ENCODE peak calls at places on chromosome 7, in six cellular contexts. K is H7; Q is mammary epithelial cell; G is CD4-positive, CD25-positive, alpha-beta regulatory T cell; P is heart left ventricle; Y is GM23338. O is an unnamed sample. For H3K36me3, the result is how much of the 10 kb centered on the place peaks cover.

GRCh38 chr7:150962743-150963399 is 15.2 kb downstream of the KCNH2 start:
- DNase-seq in K (peak), Q (no peak), G (peak), P (peak), Y (peak), O (peak)

GRCh38 chr7:16708980-16709379 is 44.6 kb upstream of the TSPAN13 start:
- DNase-seq in G (no peak), Y (peak), Q (peak), P (no peak), K (no peak), O (no peak)

GRCh38 chr7:32957326-32958045 is at the start of gene FKBP9:
- DNase-seq in Q (peak), G (no peak), Y (peak), K (peak), P (peak), O (peak)

GRCh38 chr7:42471573-42472174 is 234.7 kb upstream of the GLI3 start:
- DNase-seq in K (no peak), G (no peak), P (no peak), Y (no peak), Q (peak), O (no peak)

GRCh38 chr7:5797179-5797578 is 15.7 kb upstream of the RNF216 start:
- DNase-seq in Q (no peak), P (no peak), Y (no peak), G (no peak), K (no peak), O (no peak)

GRCh38 chr7:106979551-106980357 is 64.8 kb upstream of the PRKAR2B start:
- DNase-seq in K (peak), Q (no peak), Y (peak), P (no peak), G (no peak), O (peak)

GRCh38 chr7:114715907-114716306 is 206.0 kb upstream of the MDFIC start:
- DNase-seq in K (no peak), Y (no peak), P (no peak), G (no peak), Q (peak), O (no peak)

GRCh38 chr7:43164757-43165156 is 52.3 kb downstream of the HECW1 start:
- DNase-seq in Q (peak), P (no peak), G (no peak), Y (no peak), K (no peak), O (no peak)

GRCh38 chr7:136925049-136925448 is 56.6 kb downstream of the CHRM2 start:
- DNase-seq in K (no peak), G (no peak), P (no peak), Q (no peak), Y (no peak), O (no peak)

GRCh38 chr7:122675621-122676020 is 23.3 kb downstream of the RNF133 start:
- DNase-seq in K (no peak), P (no peak), Q (no peak), Y (peak), G (no peak), O (no peak)

GRCh38 chr7:94348142-94348541 is 46.6 kb upstream of the COL1A2 start:
- DNase-seq in P (peak), G (no peak), Q (no peak), K (no peak), Y (no peak), O (peak)

GRCh38 chr7:131521651-131522163 is 34.7 kb downstream of the PODXL start:
- DNase-seq in Y (peak), K (no peak), P (peak), Q (no peak), G (no peak), O (no peak)

GRCh38 chr7:151110941-151111645 is 24.8 kb downstream of the AGAP3 start:
- DNase-seq in P (peak), Y (peak), Q (peak), G (peak), K (peak), O (peak)

GRCh38 chr7:45606050-45606449 is 31.9 kb downstream of the ADCY1 start:
- DNase-seq in Y (no peak), Q (no peak), G (no peak), K (peak), P (no peak), O (no peak)

GRCh38 chr7:155143381-155143780 is 73.3 kb downstream of the HTR5A start:
- DNase-seq in K (no peak), G (no peak), Y (no peak), P (no peak), Q (no peak), O (no peak)

GRCh38 chr7:47153571-47153970 is 428.3 kb downstream of the TNS3 start:
- DNase-seq in G (no peak), Y (peak), K (peak), P (no peak), Q (no peak), O (no peak)

GRCh38 chr7:134865001-134865845 is 85.8 kb downstream of the CALD1 start:
- DNase-seq in Q (no peak), P (no peak), K (peak), G (no peak), Y (peak), O (no peak)

GRCh38 chr7:70047891-70048448 is 449.7 kb downstream of the AUTS2 start:
- DNase-seq in P (no peak), Q (no peak), Y (peak), G (no peak), K (peak), O (no peak)

GRCh38 chr7:40213856-40214255 is 79.1 kb downstream of the SUGCT start:
- DNase-seq in Y (no peak), G (no peak), Q (no peak), K (no peak), P (no peak), O (no peak)

GRCh38 chr7:17559388-17559787 is 260.9 kb downstream of the AHR start:
- DNase-seq in G (no peak), P (no peak), Q (peak), Y (no peak), K (no peak), O (no peak)

GRCh38 chr7:64799-65430 is 127.5 kb upstream of the FAM20C start:
- DNase-seq in Q (no peak), Y (no peak), G (no peak), K (no peak), P (peak), O (no peak)

GRCh38 chr7:55486991-55487390 is 85.3 kb downstream of the VOPP1 start:
- DNase-seq in Q (no peak), G (no peak), K (no peak), Y (no peak), P (no peak), O (no peak)

GRCh38 chr7:114047889-114048288 is 129.1 kb upstream of the PPP1R3A start:
- DNase-seq in Y (no peak), Q (peak), K (no peak), P (no peak), G (no peak), O (no peak)

GRCh38 chr7:133936074-133936473 is 191.1 kb upstream of the LRGUK start:
- DNase-seq in P (no peak), K (no peak), Q (no peak), Y (no peak), G (no peak), O (no peak)

GRCh38 chr7:76428149-76428823 is 3.5 kb downstream of the ZP3 start:
- DNase-seq in G (no peak), K (peak), P (no peak), Q (peak), Y (no peak), O (no peak)

GRCh38 chr7:90222811-90223725 is 11.5 kb downstream of the STEAP2 start:
- DNase-seq in P (peak), Y (no peak), Q (peak), K (no peak), G (no peak), O (peak)
- H3K4me3 ChIP-seq in P (no peak), Y (no peak), Q (no peak), K (no peak), G (no peak), O (no peak)

GRCh38 chr7:102426268-102427031 is 6.9 kb upstream of the ORAI2 start:
- DNase-seq in Q (no peak), Y (no peak), G (peak), K (no peak), P (no peak), O (no peak)
- H3K36me3 ChIP-seq in Q (under half), Y (under half), G (under half), K (under half), P (under half), O (under half)

GRCh38 chr7:50303894-50304157 is 690 bp upstream of the IKZF1 start:
- DNase-seq in Q (no peak), P (no peak), Y (peak), G (no peak), K (peak), O (no peak)
- H3K4me3 ChIP-seq in Q (no peak), P (peak), Y (peak), G (no peak), K (peak), O (no peak)

GRCh38 chr7:44388089-44388970 is 62.9 kb upstream of the CAMK2B start:
- DNase-seq in P (no peak), K (no peak), Y (no peak), G (no peak), Q (no peak), O (no peak)
- H3K36me3 ChIP-seq in P (under half), K (under half), Y (under half), G (half or more), Q (under half), O (under half)

DNA sequence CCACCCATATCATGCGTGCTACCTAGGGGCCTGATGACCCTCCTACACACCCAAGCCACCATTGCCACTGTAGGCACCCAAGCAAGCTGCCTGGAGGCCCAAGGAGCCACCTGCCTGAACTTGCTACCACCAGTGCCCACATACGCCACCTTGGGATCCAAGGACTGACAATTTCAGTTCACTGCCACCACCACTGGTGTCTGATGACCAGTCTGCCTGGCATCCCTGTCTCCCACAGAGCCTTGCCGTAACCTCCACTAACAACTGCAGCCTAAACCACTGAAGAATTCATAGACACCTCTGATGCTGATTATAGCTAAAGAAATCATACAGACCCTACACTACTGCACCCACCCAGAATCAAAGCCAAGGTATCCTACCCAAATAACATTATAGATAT is 58.8 kb downstream of the TMEM178B start:
- DNase-seq in K (no peak), Y (no peak), G (no peak), P (no peak), Q (no peak), O (no peak)
- H3K4me3 ChIP-seq in K (no peak), Y (no peak), G (no peak), P (no peak), Q (no peak), O (no peak)

DNA sequence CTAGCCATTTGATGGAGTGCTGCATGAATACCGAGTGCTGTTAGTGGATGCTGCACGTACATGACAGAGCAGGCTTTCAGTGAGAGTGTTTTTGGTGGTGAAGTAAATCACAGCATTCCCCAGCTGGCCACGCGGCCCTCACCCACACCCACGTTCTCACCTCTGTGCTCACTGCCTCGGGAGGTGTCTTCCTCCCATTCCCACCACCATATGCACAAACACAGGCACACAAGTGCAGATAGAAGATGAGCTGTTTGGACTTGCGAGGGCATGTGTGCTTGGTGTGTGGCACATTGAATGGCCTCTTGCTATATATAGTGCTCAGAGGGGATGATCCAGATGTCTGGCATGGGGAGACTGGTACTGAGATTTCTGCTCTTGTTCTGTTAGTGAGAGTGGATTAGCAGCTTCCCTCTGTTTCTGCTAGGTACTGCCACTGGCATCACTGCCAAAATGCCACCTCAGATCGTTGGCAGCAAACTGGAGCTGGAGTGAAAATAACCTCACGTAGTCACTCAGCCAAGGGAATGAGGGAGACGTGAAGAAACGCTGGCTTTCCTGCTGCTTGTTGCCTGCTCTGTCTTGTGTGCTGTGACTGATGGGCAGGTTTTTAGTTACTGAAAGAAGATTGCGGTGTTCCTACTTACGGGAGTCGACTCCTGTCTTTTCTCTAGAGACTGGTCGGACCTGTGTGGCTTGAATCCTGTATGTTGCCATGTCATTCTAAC is 19.1 kb downstream of the DNAJB6 start:
- DNase-seq in Y (no peak), G (no peak), K (no peak), Q (peak), P (peak), O (no peak)
- H3K36me3 ChIP-seq in Y (under half), G (under half), K (under half), Q (under half), P (under half), O (under half)

GRCh38 chr7:27141591-27142561 is 1.6 kb downstream of the HOXA5 start:
- DNase-seq in Y (peak), K (peak), G (no peak), Q (peak), P (no peak), O (no peak)
- H3K4me3 ChIP-seq in Y (peak), K (no peak), G (no peak), Q (peak), P (peak), O (peak)